ENCODE peak calls at places on chromosomes 4 and X, in eight cellular contexts. J is ureter; L is HT1080; X is activated CD8-positive, alpha-beta memory T cell treated with anti-CD3 and anti-CD28 coated beads for 48 hours; T is activated gamma-delta T cell treated with Interleukin-2 at 50 U/mL for 16 hours; E is lung; Z is epithelial cell of esophagus; I is left lung. C is an unnamed sample.

GRCh38 chr4:85210353-85210752 is 243.9 kb upstream of the WDFY3 start:
- DNase-seq in E (no peak), T (no peak), Z (peak), J (no peak), L (peak), I (no peak), X (no peak), C (no peak)

GRCh38 chr4:73620115-73620792 is at the start of gene RASSF6:
- DNase-seq in J (peak), X (no peak), I (peak), L (no peak), E (peak), T (no peak), Z (peak), C (no peak)

GRCh38 chr4:24949970-24950369 is 37.1 kb upstream of the CCDC149 start:
- DNase-seq in E (no peak), T (no peak), Z (no peak), J (no peak), I (no peak), L (no peak), X (no peak), C (no peak)

GRCh38 chrX:23993012-23993633 is 33.9 kb downstream of the KLHL15 start:
- DNase-seq in E (no peak), J (no peak), T (no peak), L (peak), X (no peak), I (no peak), Z (no peak), C (no peak)

GRCh38 chr4:128660361-128660964 is 149.0 kb upstream of the JADE1 start:
- DNase-seq in L (no peak), I (no peak), X (no peak), Z (no peak), J (no peak), E (no peak), T (no peak), C (no peak)

GRCh38 chr4:7630559-7631287 is 196.0 kb upstream of the PSAPL1 start:
- DNase-seq in T (no peak), E (no peak), J (no peak), L (peak), X (no peak), I (no peak), Z (peak), C (no peak)

GRCh38 chrX:44931441-44931973 is 58.5 kb downstream of the KDM6A start:
- DNase-seq in E (no peak), Z (no peak), X (no peak), L (no peak), T (no peak), I (no peak), J (no peak), C (no peak)

GRCh38 chrX:41677183-41677582 is 11.6 kb upstream of the GPR34 start:
- DNase-seq in T (no peak), Z (no peak), I (no peak), X (no peak), E (no peak), J (no peak), L (no peak), C (no peak)

GRCh38 chr4:44447563-44448504 is 775 bp downstream of the KCTD8 start:
- DNase-seq in L (no peak), Z (peak), J (peak), X (no peak), T (no peak), E (no peak), I (peak), C (no peak)

GRCh38 chr4:138686078-138686477 is 329.5 kb upstream of the NOCT start:
- DNase-seq in T (no peak), L (no peak), X (no peak), I (peak), J (no peak), Z (no peak), E (no peak), C (no peak)

GRCh38 chr4:2939383-2940243 is 23.6 kb downstream of the NOP14 start:
- DNase-seq in T (no peak), I (no peak), J (peak), L (no peak), X (no peak), Z (no peak), E (peak), C (no peak)